ENCODE peak calls at places on chromosomes 11 and 22, in ten cellular contexts. One of them, this sample, is unnamed.

GRCh38 chr11:73728000-73728399 is 32.9 kb downstream of the RAB6A start:
- DNase-seq in stimulated activated naive CD8-positive, alpha-beta T cell treated with anti-CD3 and anti-CD28 coated beads, Interleukin-15, amount 100 ng/mL, for 72 hours: no peak
- DNase-seq in H4: no peak
- DNase-seq in nucleus accumbens: no peak
- DNase-seq in mesenchymal stem cell: no peak
- DNase-seq in AG04449: no peak
- DNase-seq in HFFc6: no peak
- DNase-seq in activated CD4-positive, alpha-beta T cell treated with anti-CD3 and anti-CD28 coated beads for 24 hours: no peak
- DNase-seq in left ventricle myocardium inferior: no peak
- DNase-seq in C1 segment of cervical spinal cord: no peak
- DNase-seq in this sample: no peak

GRCh38 chr22:39723899-39724351 is 153.4 kb downstream of the CACNA1I start:
- DNase-seq in stimulated activated naive CD8-positive, alpha-beta T cell treated with anti-CD3 and anti-CD28 coated beads, Interleukin-15, amount 100 ng/mL, for 72 hours: no peak
- DNase-seq in H4: peak
- DNase-seq in nucleus accumbens: no peak
- DNase-seq in mesenchymal stem cell: peak
- DNase-seq in AG04449: no peak
- DNase-seq in HFFc6: no peak
- DNase-seq in activated CD4-positive, alpha-beta T cell treated with anti-CD3 and anti-CD28 coated beads for 24 hours: no peak
- DNase-seq in left ventricle myocardium inferior: no peak
- DNase-seq in C1 segment of cervical spinal cord: no peak
- DNase-seq in this sample: no peak

GRCh38 chr22:25908755-25909154 is 166.8 kb downstream of the MYO18B start:
- DNase-seq in stimulated activated naive CD8-positive, alpha-beta T cell treated with anti-CD3 and anti-CD28 coated beads, Interleukin-15, amount 100 ng/mL, for 72 hours: no peak
- DNase-seq in H4: no peak
- DNase-seq in nucleus accumbens: no peak
- DNase-seq in mesenchymal stem cell: no peak
- DNase-seq in AG04449: no peak
- DNase-seq in HFFc6: no peak
- DNase-seq in activated CD4-positive, alpha-beta T cell treated with anti-CD3 and anti-CD28 coated beads for 24 hours: no peak
- DNase-seq in left ventricle myocardium inferior: no peak
- DNase-seq in C1 segment of cervical spinal cord: no peak
- DNase-seq in this sample: no peak

GRCh38 chr22:50326959-50327710 is at the start of gene DENND6B:
- DNase-seq in stimulated activated naive CD8-positive, alpha-beta T cell treated with anti-CD3 and anti-CD28 coated beads, Interleukin-15, amount 100 ng/mL, for 72 hours: peak
- DNase-seq in H4: peak
- DNase-seq in nucleus accumbens: peak
- DNase-seq in mesenchymal stem cell: peak
- DNase-seq in AG04449: no peak
- DNase-seq in HFFc6: peak
- DNase-seq in activated CD4-positive, alpha-beta T cell treated with anti-CD3 and anti-CD28 coated beads for 24 hours: peak
- DNase-seq in left ventricle myocardium inferior: peak
- DNase-seq in C1 segment of cervical spinal cord: no peak
- DNase-seq in this sample: peak

GRCh38 chr11:1258401-1259075 is 35.7 kb downstream of the MUC5B start:
- DNase-seq in stimulated activated naive CD8-positive, alpha-beta T cell treated with anti-CD3 and anti-CD28 coated beads, Interleukin-15, amount 100 ng/mL, for 72 hours: no peak
- DNase-seq in H4: no peak
- DNase-seq in nucleus accumbens: no peak
- DNase-seq in mesenchymal stem cell: no peak
- DNase-seq in AG04449: no peak
- DNase-seq in HFFc6: no peak
- DNase-seq in activated CD4-positive, alpha-beta T cell treated with anti-CD3 and anti-CD28 coated beads for 24 hours: no peak
- DNase-seq in left ventricle myocardium inferior: no peak
- DNase-seq in C1 segment of cervical spinal cord: no peak
- DNase-seq in this sample: no peak

GRCh38 chr11:120863359-120863758 is 160.5 kb upstream of the TBCEL start:
- DNase-seq in stimulated activated naive CD8-positive, alpha-beta T cell treated with anti-CD3 and anti-CD28 coated beads, Interleukin-15, amount 100 ng/mL, for 72 hours: no peak
- DNase-seq in H4: no peak
- DNase-seq in nucleus accumbens: no peak
- DNase-seq in mesenchymal stem cell: peak
- DNase-seq in AG04449: no peak
- DNase-seq in HFFc6: peak
- DNase-seq in activated CD4-positive, alpha-beta T cell treated with anti-CD3 and anti-CD28 coated beads for 24 hours: no peak
- DNase-seq in left ventricle myocardium inferior: no peak
- DNase-seq in C1 segment of cervical spinal cord: no peak
- DNase-seq in this sample: no peak

GRCh38 chr22:46561435-46561905 is 24.1 kb upstream of the CELSR1 start:
- DNase-seq in stimulated activated naive CD8-positive, alpha-beta T cell treated with anti-CD3 and anti-CD28 coated beads, Interleukin-15, amount 100 ng/mL, for 72 hours: peak
- DNase-seq in H4: peak
- DNase-seq in nucleus accumbens: no peak
- DNase-seq in mesenchymal stem cell: no peak
- DNase-seq in AG04449: no peak
- DNase-seq in HFFc6: no peak
- DNase-seq in activated CD4-positive, alpha-beta T cell treated with anti-CD3 and anti-CD28 coated beads for 24 hours: no peak
- DNase-seq in left ventricle myocardium inferior: peak
- DNase-seq in C1 segment of cervical spinal cord: no peak
- DNase-seq in this sample: no peak

GRCh38 chr11:93542753-93543246 is 391 bp downstream of the SMCO4 start:
- DNase-seq in stimulated activated naive CD8-positive, alpha-beta T cell treated with anti-CD3 and anti-CD28 coated beads, Interleukin-15, amount 100 ng/mL, for 72 hours: peak
- DNase-seq in H4: no peak
- DNase-seq in nucleus accumbens: no peak
- DNase-seq in mesenchymal stem cell: no peak
- DNase-seq in AG04449: no peak
- DNase-seq in HFFc6: no peak
- DNase-seq in activated CD4-positive, alpha-beta T cell treated with anti-CD3 and anti-CD28 coated beads for 24 hours: peak
- DNase-seq in left ventricle myocardium inferior: peak
- DNase-seq in C1 segment of cervical spinal cord: no peak
- DNase-seq in this sample: peak

GRCh38 chr11:121523581-121524232 is 70.9 kb upstream of the SORL1-AS1 start:
- DNase-seq in stimulated activated naive CD8-positive, alpha-beta T cell treated with anti-CD3 and anti-CD28 coated beads, Interleukin-15, amount 100 ng/mL, for 72 hours: no peak
- DNase-seq in H4: no peak
- DNase-seq in nucleus accumbens: no peak
- DNase-seq in mesenchymal stem cell: no peak
- DNase-seq in AG04449: no peak
- DNase-seq in HFFc6: no peak
- DNase-seq in activated CD4-positive, alpha-beta T cell treated with anti-CD3 and anti-CD28 coated beads for 24 hours: no peak
- DNase-seq in left ventricle myocardium inferior: no peak
- DNase-seq in C1 segment of cervical spinal cord: no peak
- DNase-seq in this sample: no peak

GRCh38 chr11:35907648-35908431 is 36.0 kb upstream of the LDLRAD3 start:
- DNase-seq in stimulated activated naive CD8-positive, alpha-beta T cell treated with anti-CD3 and anti-CD28 coated beads, Interleukin-15, amount 100 ng/mL, for 72 hours: no peak
- DNase-seq in H4: peak
- DNase-seq in nucleus accumbens: no peak
- DNase-seq in mesenchymal stem cell: peak
- DNase-seq in AG04449: no peak
- DNase-seq in HFFc6: peak
- DNase-seq in activated CD4-positive, alpha-beta T cell treated with anti-CD3 and anti-CD28 coated beads for 24 hours: no peak
- DNase-seq in left ventricle myocardium inferior: no peak
- DNase-seq in C1 segment of cervical spinal cord: no peak
- DNase-seq in this sample: no peak

GRCh38 chr22:45218974-45219373 is 21.7 kb downstream of the KIAA0930 start:
- DNase-seq in stimulated activated naive CD8-positive, alpha-beta T cell treated with anti-CD3 and anti-CD28 coated beads, Interleukin-15, amount 100 ng/mL, for 72 hours: no peak
- DNase-seq in H4: no peak
- DNase-seq in nucleus accumbens: no peak
- DNase-seq in mesenchymal stem cell: peak
- DNase-seq in AG04449: no peak
- DNase-seq in HFFc6: no peak
- DNase-seq in activated CD4-positive, alpha-beta T cell treated with anti-CD3 and anti-CD28 coated beads for 24 hours: no peak
- DNase-seq in left ventricle myocardium inferior: no peak
- DNase-seq in C1 segment of cervical spinal cord: no peak
- DNase-seq in this sample: no peak

GRCh38 chr11:32079511-32079910 is 11.4 kb upstream of the RCN1 start:
- DNase-seq in stimulated activated naive CD8-positive, alpha-beta T cell treated with anti-CD3 and anti-CD28 coated beads, Interleukin-15, amount 100 ng/mL, for 72 hours: no peak
- DNase-seq in H4: no peak
- DNase-seq in nucleus accumbens: no peak
- DNase-seq in mesenchymal stem cell: no peak
- DNase-seq in AG04449: no peak
- DNase-seq in HFFc6: no peak
- DNase-seq in activated CD4-positive, alpha-beta T cell treated with anti-CD3 and anti-CD28 coated beads for 24 hours: no peak
- DNase-seq in left ventricle myocardium inferior: no peak
- DNase-seq in C1 segment of cervical spinal cord: no peak
- DNase-seq in this sample: no peak

GRCh38 chr11:111945198-111945597 is 8.1 kb downstream of the DIXDC1 start:
- DNase-seq in stimulated activated naive CD8-positive, alpha-beta T cell treated with anti-CD3 and anti-CD28 coated beads, Interleukin-15, amount 100 ng/mL, for 72 hours: no peak
- DNase-seq in H4: no peak
- DNase-seq in nucleus accumbens: no peak
- DNase-seq in mesenchymal stem cell: peak
- DNase-seq in AG04449: no peak
- DNase-seq in HFFc6: no peak
- DNase-seq in activated CD4-positive, alpha-beta T cell treated with anti-CD3 and anti-CD28 coated beads for 24 hours: no peak
- DNase-seq in left ventricle myocardium inferior: no peak
- DNase-seq in C1 segment of cervical spinal cord: no peak
- DNase-seq in this sample: no peak

GRCh38 chr22:37484115-37485005 is 1.8 kb downstream of the MFNG start:
- DNase-seq in stimulated activated naive CD8-positive, alpha-beta T cell treated with anti-CD3 and anti-CD28 coated beads, Interleukin-15, amount 100 ng/mL, for 72 hours: peak
- DNase-seq in H4: no peak
- DNase-seq in nucleus accumbens: peak
- DNase-seq in mesenchymal stem cell: no peak
- DNase-seq in AG04449: no peak
- DNase-seq in HFFc6: no peak
- DNase-seq in activated CD4-positive, alpha-beta T cell treated with anti-CD3 and anti-CD28 coated beads for 24 hours: peak
- DNase-seq in left ventricle myocardium inferior: peak
- DNase-seq in C1 segment of cervical spinal cord: no peak
- DNase-seq in this sample: peak

GRCh38 chr11:123086315-123086714 is 24.4 kb upstream of the HSPA8 start:
- DNase-seq in stimulated activated naive CD8-positive, alpha-beta T cell treated with anti-CD3 and anti-CD28 coated beads, Interleukin-15, amount 100 ng/mL, for 72 hours: no peak
- DNase-seq in H4: no peak
- DNase-seq in nucleus accumbens: no peak
- DNase-seq in mesenchymal stem cell: no peak
- DNase-seq in AG04449: no peak
- DNase-seq in HFFc6: no peak
- DNase-seq in activated CD4-positive, alpha-beta T cell treated with anti-CD3 and anti-CD28 coated beads for 24 hours: no peak
- DNase-seq in left ventricle myocardium inferior: no peak
- DNase-seq in C1 segment of cervical spinal cord: no peak
- DNase-seq in this sample: no peak

GRCh38 chr11:116830184-116830912 is 641 bp downstream of the APOC3 start:
- DNase-seq in stimulated activated naive CD8-positive, alpha-beta T cell treated with anti-CD3 and anti-CD28 coated beads, Interleukin-15, amount 100 ng/mL, for 72 hours: no peak
- DNase-seq in H4: no peak
- DNase-seq in nucleus accumbens: no peak
- DNase-seq in mesenchymal stem cell: no peak
- DNase-seq in AG04449: no peak
- DNase-seq in HFFc6: no peak
- DNase-seq in activated CD4-positive, alpha-beta T cell treated with anti-CD3 and anti-CD28 coated beads for 24 hours: no peak
- DNase-seq in left ventricle myocardium inferior: no peak
- DNase-seq in C1 segment of cervical spinal cord: no peak
- DNase-seq in this sample: no peak

GRCh38 chr11:47607380-47607779 is 13.2 kb upstream of the C1QTNF4 start:
- DNase-seq in stimulated activated naive CD8-positive, alpha-beta T cell treated with anti-CD3 and anti-CD28 coated beads, Interleukin-15, amount 100 ng/mL, for 72 hours: no peak
- DNase-seq in H4: no peak
- DNase-seq in nucleus accumbens: no peak
- DNase-seq in mesenchymal stem cell: peak
- DNase-seq in AG04449: peak
- DNase-seq in HFFc6: peak
- DNase-seq in activated CD4-positive, alpha-beta T cell treated with anti-CD3 and anti-CD28 coated beads for 24 hours: no peak
- DNase-seq in left ventricle myocardium inferior: no peak
- DNase-seq in C1 segment of cervical spinal cord: no peak
- DNase-seq in this sample: peak

GRCh38 chr11:37942081-37942480 is 1344.0 kb upstream of the RAG2 start:
- DNase-seq in stimulated activated naive CD8-positive, alpha-beta T cell treated with anti-CD3 and anti-CD28 coated beads, Interleukin-15, amount 100 ng/mL, for 72 hours: no peak
- DNase-seq in H4: peak
- DNase-seq in nucleus accumbens: no peak
- DNase-seq in mesenchymal stem cell: peak
- DNase-seq in AG04449: no peak
- DNase-seq in HFFc6: no peak
- DNase-seq in activated CD4-positive, alpha-beta T cell treated with anti-CD3 and anti-CD28 coated beads for 24 hours: no peak
- DNase-seq in left ventricle myocardium inferior: no peak
- DNase-seq in C1 segment of cervical spinal cord: no peak
- DNase-seq in this sample: no peak

GRCh38 chr22:31139866-31140716 is at the start of gene PLA2G3:
- DNase-seq in stimulated activated naive CD8-positive, alpha-beta T cell treated with anti-CD3 and anti-CD28 coated beads, Interleukin-15, amount 100 ng/mL, for 72 hours: no peak
- DNase-seq in H4: no peak
- DNase-seq in nucleus accumbens: no peak
- DNase-seq in mesenchymal stem cell: peak
- DNase-seq in AG04449: no peak
- DNase-seq in HFFc6: no peak
- DNase-seq in activated CD4-positive, alpha-beta T cell treated with anti-CD3 and anti-CD28 coated beads for 24 hours: no peak
- DNase-seq in left ventricle myocardium inferior: no peak
- DNase-seq in C1 segment of cervical spinal cord: no peak
- DNase-seq in this sample: no peak